ENCODE peak calls at places on chromosome 17, in eight cellular contexts. A is NCI-H460; V is stimulated activated CD8-positive, alpha-beta memory T cell treated with anti-CD3 and anti-CD28 coated beads, Interleukin-12 subunit alpha, Interleukin-12 subunit beta, amount 100 ng/mL, for 1 hour; R is skeletal muscle cell; W is NCI-H1436; M is stimulated activated naive CD8-positive, alpha-beta T cell treated with anti-CD3 and anti-CD28 coated beads, Interleukin-15, Interleukin-2, amounts not matched to agents 100 U/mL and 50 U/mL, for 24 hours; Y is activated T-cell treated with anti-CD3 and anti-CD28 coated beads for 48 hours; P is iris pigment epithelial cell. Q is an unnamed sample.

GRCh38 chr17:82974136-82974952 is 105.1 kb upstream of the METRNL start:
- DNase-seq in A (no peak), V (no peak), R (no peak), W (no peak), M (no peak), Y (no peak), P (no peak), Q (no peak)

GRCh38 chr17:3935825-3936355 is 19.6 kb upstream of the P2RX1 start:
- DNase-seq in A (no peak), V (no peak), R (no peak), W (no peak), M (no peak), Y (no peak), P (peak), Q (no peak)

GRCh38 chr17:39563476-39563875 is 44.2 kb downstream of the NEUROD2 start:
- DNase-seq in A (no peak), V (no peak), R (no peak), W (peak), M (no peak), Y (no peak), P (no peak), Q (no peak)

GRCh38 chr17:77324227-77324626 is 183.5 kb downstream of the SEC14L1 start:
- DNase-seq in A (no peak), V (no peak), R (no peak), W (no peak), M (no peak), Y (no peak), P (no peak), Q (no peak)

GRCh38 chr17:8911205-8911604 is 43.7 kb upstream of the PIK3R6 start:
- DNase-seq in A (no peak), V (no peak), R (no peak), W (no peak), M (no peak), Y (no peak), P (no peak), Q (no peak)

GRCh38 chr17:41001795-41002194 is 2.1 kb upstream of the KRTAP3-2 start:
- DNase-seq in A (no peak), V (no peak), R (no peak), W (no peak), M (no peak), Y (no peak), P (no peak), Q (no peak)

GRCh38 chr17:66711936-66712335 is 123.0 kb upstream of the CACNG5 start:
- DNase-seq in A (peak), V (no peak), R (no peak), W (peak), M (no peak), Y (no peak), P (peak), Q (no peak)

GRCh38 chr17:32622540-32622939 is 135.7 kb downstream of the CDK5R1 start:
- DNase-seq in A (no peak), V (no peak), R (no peak), W (no peak), M (no peak), Y (no peak), P (no peak), Q (no peak)

GRCh38 chr17:40553694-40554534 is 11.4 kb downstream of the CCR7 start:
- DNase-seq in A (no peak), V (no peak), R (no peak), W (no peak), M (peak), Y (no peak), P (no peak), Q (no peak)

GRCh38 chr17:28470266-28471126 is 2.9 kb upstream of the SLC13A2 start:
- DNase-seq in A (no peak), V (no peak), R (no peak), W (no peak), M (no peak), Y (no peak), P (no peak), Q (no peak)

GRCh38 chr17:58533616-58534188 is 19.3 kb upstream of the MTMR4 start:
- DNase-seq in A (no peak), V (no peak), R (no peak), W (no peak), M (no peak), Y (no peak), P (no peak), Q (no peak)

GRCh38 chr17:40556198-40556661 is 9.0 kb downstream of the CCR7 start:
- DNase-seq in A (no peak), V (no peak), R (no peak), W (no peak), M (no peak), Y (no peak), P (no peak), Q (no peak)

GRCh38 chr17:78979780-78980623 is at the start of gene LGALS3BP:
- DNase-seq in A (peak), V (no peak), R (peak), W (peak), M (peak), Y (peak), P (peak), Q (peak)

GRCh38 chr17:66893382-66893781 is 58.5 kb downstream of the CACNG5 start:
- DNase-seq in A (no peak), V (no peak), R (no peak), W (no peak), M (no peak), Y (no peak), P (no peak), Q (no peak)

GRCh38 chr17:17719966-17720543 is 38.8 kb downstream of the RAI1 start:
- DNase-seq in A (no peak), V (no peak), R (no peak), W (no peak), M (no peak), Y (no peak), P (no peak), Q (no peak)

GRCh38 chr17:58337600-58338453 is 9.2 kb upstream of the TSPOAP1 start:
- DNase-seq in A (no peak), V (peak), R (peak), W (no peak), M (peak), Y (peak), P (peak), Q (peak)

GRCh38 chr17:57545836-57546305 is 199.2 kb downstream of the CCDC182 start:
- DNase-seq in A (no peak), V (no peak), R (no peak), W (peak), M (no peak), Y (no peak), P (no peak), Q (no peak)

GRCh38 chr17:29664743-29665479 is 42.2 kb upstream of the CORO6 start:
- DNase-seq in A (no peak), V (no peak), R (peak), W (no peak), M (no peak), Y (no peak), P (peak), Q (no peak)

GRCh38 chr17:64411999-64412771 is 21.5 kb upstream of the PECAM1 start:
- DNase-seq in A (no peak), V (no peak), R (no peak), W (peak), M (no peak), Y (no peak), P (peak), Q (no peak)

GRCh38 chr17:6568186-6568758 is 11.9 kb upstream of the PITPNM3 start:
- DNase-seq in A (no peak), V (no peak), R (no peak), W (no peak), M (no peak), Y (no peak), P (no peak), Q (no peak)

GRCh38 chr17:45936610-45937009 is 42.3 kb downstream of the MAPT start:
- DNase-seq in A (no peak), V (no peak), R (no peak), W (peak), M (no peak), Y (no peak), P (no peak), Q (no peak)

GRCh38 chr17:79002291-79002690 is 7.3 kb downstream of the CANT1 start:
- DNase-seq in A (no peak), V (no peak), R (no peak), W (no peak), M (no peak), Y (no peak), P (no peak), Q (no peak)

GRCh38 chr17:64599827-64600226 is 62.3 kb downstream of the SMURF2 start:
- DNase-seq in A (no peak), V (no peak), R (no peak), W (no peak), M (no peak), Y (no peak), P (no peak), Q (no peak)

GRCh38 chr17:40431231-40431602 is 12.0 kb upstream of the IGFBP4 start:
- DNase-seq in A (no peak), V (no peak), R (no peak), W (no peak), M (no peak), Y (no peak), P (no peak), Q (no peak)